ENCODE peak calls at places on chromosomes 3 and 15, in nine cellular contexts. K is IMR-90, Q is skeletal muscle cell, U is ureter, H is LHCN-M2, J is GM06990, D is occipital lobe, O is AG20443, L is astrocyte of the cerebellum. B is an unnamed sample.

GRCh38 chr3:189806171-189806951 is 175.2 kb downstream of the TP63 start:
- DNase-seq in K (peak), Q (no peak), U (no peak), H (peak), J (no peak), D (no peak), O (peak), L (no peak), B (no peak)

GRCh38 chr15:63104727-63105126 is 16.9 kb upstream of the LACTB start:
- DNase-seq in K (peak), Q (peak), U (no peak), H (peak), J (no peak), D (no peak), O (no peak), L (peak), B (no peak)

GRCh38 chr15:92879949-92880725 is 20.0 kb upstream of the CHD2 start:
- DNase-seq in K (no peak), Q (no peak), U (no peak), H (no peak), J (no peak), D (no peak), O (no peak), L (no peak), B (no peak)

GRCh38 chr3:105157016-105157765 is 209.5 kb upstream of the ALCAM start:
- DNase-seq in K (no peak), Q (no peak), U (no peak), H (no peak), J (no peak), D (no peak), O (no peak), L (no peak), B (no peak)

GRCh38 chr3:147361671-147362420 is 44.5 kb downstream of the ZIC4 start:
- DNase-seq in K (no peak), Q (no peak), U (no peak), H (peak), J (no peak), D (no peak), O (peak), L (no peak), B (no peak)

GRCh38 chr15:39850436-39850835 is 67.8 kb upstream of the FSIP1 start:
- DNase-seq in K (no peak), Q (no peak), U (no peak), H (peak), J (no peak), D (no peak), O (no peak), L (no peak), B (no peak)

GRCh38 chr15:69757186-69757585 is 304.6 kb downstream of the RPLP1 start:
- DNase-seq in K (peak), Q (no peak), U (no peak), H (no peak), J (no peak), D (no peak), O (no peak), L (no peak), B (no peak)

GRCh38 chr15:51170882-51171577 is 76.3 kb upstream of the TNFAIP8L3 start:
- DNase-seq in K (no peak), Q (no peak), U (peak), H (no peak), J (no peak), D (no peak), O (no peak), L (no peak), B (no peak)

GRCh38 chr15:66254364-66255292 is 1.1 kb upstream of the MEGF11 start:
- DNase-seq in K (no peak), Q (no peak), U (no peak), H (no peak), J (no peak), D (no peak), O (no peak), L (no peak), B (no peak)

GRCh38 chr3:13159890-13160289 is 86.7 kb upstream of the IQSEC1 start:
- DNase-seq in K (no peak), Q (no peak), U (no peak), H (no peak), J (no peak), D (no peak), O (no peak), L (peak), B (no peak)

GRCh38 chr3:52834871-52835501 is at the start of gene MUSTN1:
- DNase-seq in K (peak), Q (peak), U (no peak), H (peak), J (no peak), D (no peak), O (no peak), L (no peak), B (no peak)

GRCh38 chr3:55524565-55525244 is 37.6 kb upstream of the WNT5A start:
- DNase-seq in K (peak), Q (no peak), U (no peak), H (peak), J (no peak), D (no peak), O (peak), L (peak), B (no peak)

GRCh38 chr3:120399372-120399771 is 50.2 kb upstream of the LRRC58 start:
- DNase-seq in K (no peak), Q (no peak), U (no peak), H (no peak), J (peak), D (no peak), O (no peak), L (no peak), B (no peak)

GRCh38 chr3:127750226-127751031 is 71.9 kb downstream of the MGLL start:
- DNase-seq in K (peak), Q (peak), U (no peak), H (peak), J (peak), D (no peak), O (peak), L (no peak), B (peak)

GRCh38 chr15:35427091-35427490 is 118.9 kb downstream of the DPH6 start:
- DNase-seq in K (peak), Q (peak), U (no peak), H (peak), J (no peak), D (no peak), O (peak), L (peak), B (peak)

GRCh38 chr15:38253448-38253847 is 812 bp downstream of the SPRED1 start:
- DNase-seq in K (peak), Q (peak), U (no peak), H (peak), J (no peak), D (no peak), O (peak), L (peak), B (peak)

GRCh38 chr15:68691667-68692066 is 112.9 kb downstream of the CORO2B start:
- DNase-seq in K (no peak), Q (no peak), U (peak), H (no peak), J (no peak), D (no peak), O (no peak), L (no peak), B (no peak)

GRCh38 chr15:57861805-57862586 is 155.5 kb downstream of the POLR2M start:
- DNase-seq in K (peak), Q (peak), U (no peak), H (peak), J (no peak), D (no peak), O (peak), L (peak), B (peak)

GRCh38 chr3:45171283-45171682 is 25.1 kb upstream of the CDCP1 start:
- DNase-seq in K (no peak), Q (no peak), U (no peak), H (no peak), J (no peak), D (no peak), O (no peak), L (no peak), B (no peak)

GRCh38 chr3:18649666-18650363 is 224.7 kb upstream of the SATB1 start:
- DNase-seq in K (no peak), Q (no peak), U (no peak), H (no peak), J (peak), D (no peak), O (no peak), L (no peak), B (no peak)

GRCh38 chr3:10487988-10488633 is 17.3 kb downstream of the ATP2B2 start:
- DNase-seq in K (no peak), Q (no peak), U (no peak), H (no peak), J (no peak), D (no peak), O (no peak), L (no peak), B (no peak)

GRCh38 chr15:75577401-75578205 is 1.5 kb downstream of the PTPN9 start:
- DNase-seq in K (peak), Q (no peak), U (no peak), H (peak), J (peak), D (no peak), O (no peak), L (no peak), B (no peak)

GRCh38 chr3:58022490-58022889 is 14.3 kb downstream of the FLNB start:
- DNase-seq in K (no peak), Q (no peak), U (no peak), H (no peak), J (no peak), D (no peak), O (no peak), L (no peak), B (no peak)

GRCh38 chr15:41881086-41881485 is 12.8 kb downstream of the SPTBN5 start:
- DNase-seq in K (no peak), Q (no peak), U (no peak), H (no peak), J (no peak), D (no peak), O (no peak), L (no peak), B (no peak)

GRCh38 chr3:32404714-32405113 is 13.1 kb downstream of the CMTM7 start:
- DNase-seq in K (no peak), Q (no peak), U (no peak), H (no peak), J (no peak), D (no peak), O (no peak), L (no peak), B (no peak)

GRCh38 chr15:85545185-85545584 is 164.8 kb downstream of the AKAP13 start:
- DNase-seq in K (peak), Q (peak), U (no peak), H (no peak), J (no peak), D (no peak), O (peak), L (no peak), B (no peak)

GRCh38 chr15:56286213-56286612 is 42.5 kb upstream of the RFX7 start:
- DNase-seq in K (no peak), Q (no peak), U (no peak), H (no peak), J (no peak), D (no peak), O (no peak), L (no peak), B (no peak)

GRCh38 chr15:68775671-68776476 is 44.8 kb downstream of the ANP32A start:
- DNase-seq in K (peak), Q (peak), U (peak), H (no peak), J (no peak), D (peak), O (peak), L (peak), B (no peak)

GRCh38 chr3:80439490-80439889 is 671.7 kb upstream of the ROBO1 start:
- DNase-seq in K (no peak), Q (no peak), U (no peak), H (no peak), J (no peak), D (no peak), O (no peak), L (no peak), B (no peak)

GRCh38 chr3:135918600-135918999 is 46.9 kb upstream of the PPP2R3A start:
- DNase-seq in K (peak), Q (no peak), U (no peak), H (peak), J (no peak), D (no peak), O (peak), L (peak), B (no peak)

GRCh38 chr3:113287111-113287817 is 75.9 kb downstream of the BOC start:
- DNase-seq in K (peak), Q (peak), U (no peak), H (peak), J (no peak), D (no peak), O (peak), L (peak), B (peak)

GRCh38 chr3:126129408-126129891 is 45.5 kb upstream of the SLC41A3 start:
- DNase-seq in K (peak), Q (no peak), U (peak), H (no peak), J (no peak), D (no peak), O (no peak), L (no peak), B (no peak)

GRCh38 chr15:95715919-95716318 is 614.6 kb upstream of the NR2F2 start:
- DNase-seq in K (no peak), Q (no peak), U (no peak), H (no peak), J (no peak), D (no peak), O (no peak), L (no peak), B (no peak)

GRCh38 chr3:52237659-52238172 is 1.2 kb downstream of the TWF2 start:
- DNase-seq in K (peak), Q (peak), U (peak), H (peak), J (no peak), D (peak), O (peak), L (peak), B (peak)

GRCh38 chr3:186896875-186897274 is 33.5 kb upstream of the ST6GAL1 start:
- DNase-seq in K (no peak), Q (no peak), U (no peak), H (no peak), J (no peak), D (no peak), O (no peak), L (no peak), B (no peak)

GRCh38 chr15:88704791-88705768 is 66.3 kb downstream of the ISG20 start:
- DNase-seq in K (no peak), Q (no peak), U (peak), H (peak), J (no peak), D (peak), O (peak), L (no peak), B (no peak)

GRCh38 chr3:171072432-171072831 is 45.9 kb upstream of the SLC2A2 start:
- DNase-seq in K (no peak), Q (no peak), U (no peak), H (no peak), J (no peak), D (no peak), O (no peak), L (no peak), B (no peak)

GRCh38 chr15:48177383-48177874 is 666 bp downstream of the MYEF2 start:
- DNase-seq in K (peak), Q (peak), U (no peak), H (peak), J (no peak), D (no peak), O (peak), L (peak), B (peak)

GRCh38 chr3:71461749-71462483 is 121.6 kb downstream of the FOXP1 start:
- DNase-seq in K (peak), Q (no peak), U (no peak), H (peak), J (no peak), D (no peak), O (no peak), L (peak), B (peak)

GRCh38 chr15:36004891-36005508 is 459.0 kb upstream of the DPH6 start:
- DNase-seq in K (no peak), Q (no peak), U (no peak), H (no peak), J (no peak), D (no peak), O (no peak), L (no peak), B (no peak)

B was measured in non-pigmented ciliary epithelial cell.